ENCODE peak calls at places on chromosomes 6 and 20, in four cellular contexts. I is left lobe of liver; F is left colon; W is stimulated activated naive B cell treated with anti-CD40 and anti-IgM and Interleukin-4, amounts not matched to agents 10 μg/mL and 1 μg/mL and 100 μg/mL, for 72 hours. Z is an unnamed sample.

GRCh38 chr6:117270121-117270959 is 5.0 kb downstream of the VGLL2 start:
- DNase-seq in W (no peak), F (no peak), I (no peak), Z (peak)

GRCh38 chr6:132798820-132799538 is 542 bp upstream of the SLC18B1 start:
- DNase-seq in I (peak), W (peak), F (peak), Z (peak)

GRCh38 chr6:37919417-37920157 is 100.1 kb downstream of the ZFAND3 start:
- DNase-seq in I (no peak), F (no peak), W (no peak), Z (no peak)

GRCh38 chr6:144493035-144493910 is 208.1 kb downstream of the UTRN start:
- DNase-seq in F (no peak), W (no peak), I (peak), Z (no peak)

GRCh38 chr20:24523661-24524060 is 54.2 kb downstream of the SYNDIG1 start:
- DNase-seq in I (no peak), W (no peak), F (no peak), Z (no peak)

GRCh38 chr6:112439416-112439815 is 92.3 kb downstream of the RFPL4B start:
- DNase-seq in I (no peak), W (no peak), F (no peak), Z (no peak)

GRCh38 chr20:53708129-53708968 is 114.7 kb upstream of the ZNF217 start:
- DNase-seq in F (no peak), W (peak), I (no peak), Z (peak)

GRCh38 chr20:991850-992249 is 10.3 kb downstream of the RSPO4 start:
- DNase-seq in I (no peak), W (no peak), F (no peak), Z (no peak)

GRCh38 chr6:90295854-90296345 is 743 bp downstream of the BACH2 start:
- DNase-seq in I (peak), F (peak), W (peak), Z (peak)

GRCh38 chr6:136669299-136669699 is 119.1 kb upstream of the MAP7 start:
- DNase-seq in W (no peak), I (no peak), F (no peak), Z (no peak)

GRCh38 chr6:132209351-132209750 is 191.9 kb downstream of the MOXD1 start:
- DNase-seq in W (no peak), F (no peak), I (no peak), Z (no peak)

GRCh38 chr20:10987651-10988383 is 314.0 kb upstream of the JAG1 start:
- DNase-seq in W (no peak), I (no peak), F (no peak), Z (no peak)

GRCh38 chr6:40727272-40727671 is 140.1 kb upstream of the LRFN2 start:
- DNase-seq in I (no peak), F (no peak), W (no peak), Z (no peak)

GRCh38 chr6:145633981-145634627 is 101.2 kb downstream of the EPM2A start:
- DNase-seq in W (peak), F (peak), I (peak), Z (peak)

GRCh38 chr6:26322645-26323482 is 42.1 kb upstream of the BTN3A2 start:
- DNase-seq in W (no peak), F (peak), I (peak), Z (no peak)

GRCh38 chr6:5214570-5215052 is 46.1 kb downstream of the LYRM4 start:
- DNase-seq in F (no peak), W (peak), I (no peak), Z (no peak)

GRCh38 chr6:154499854-154500589 is 10.5 kb downstream of the CNKSR3 start:
- DNase-seq in W (no peak), F (no peak), I (no peak), Z (no peak)

GRCh38 chr20:58677808-58678207 is 14.8 kb upstream of the NPEPL1 start:
- DNase-seq in I (no peak), F (no peak), W (no peak), Z (no peak)

GRCh38 chr6:111522393-111523020 is 39.5 kb upstream of the REV3L start:
- DNase-seq in W (no peak), F (no peak), I (no peak), Z (no peak)

GRCh38 chr6:27059621-27060425 is 187.7 kb upstream of the PRSS16 start:
- DNase-seq in W (no peak), F (peak), I (no peak), Z (no peak)

GRCh38 chr6:155234167-155234566 is 29.6 kb upstream of the CLDN20 start:
- DNase-seq in F (no peak), W (no peak), I (no peak), Z (no peak)

GRCh38 chr6:150732765-150733539 is 132.6 kb upstream of the MTHFD1L start:
- DNase-seq in W (no peak), I (no peak), F (no peak), Z (no peak)

GRCh38 chr20:1711266-1711665 is 53.7 kb upstream of the SIRPG start:
- DNase-seq in I (no peak), F (no peak), W (no peak), Z (no peak)

GRCh38 chr6:35601331-35602132 is 87.2 kb downstream of the FKBP5 start:
- DNase-seq in F (peak), I (no peak), W (no peak), Z (no peak)

GRCh38 chr6:145968051-145968450 is 3.9 kb upstream of the SHPRH start:
- DNase-seq in F (no peak), I (no peak), W (no peak), Z (no peak)

GRCh38 chr6:108616544-108616943 is 55.8 kb downstream of the FOXO3 start:
- DNase-seq in F (no peak), W (no peak), I (no peak), Z (no peak)

GRCh38 chr6:169839898-169840631 is 88.6 kb downstream of the ERMARD start:
- DNase-seq in W (no peak), I (peak), F (no peak), Z (no peak)

GRCh38 chr6:152721956-152722355 is 24.3 kb downstream of the MYCT1 start:
- DNase-seq in F (no peak), I (no peak), W (no peak), Z (no peak)

GRCh38 chr6:37168809-37169457 is 1.0 kb upstream of the PIM1 start:
- DNase-seq in I (no peak), W (peak), F (no peak), Z (no peak)

GRCh38 chr20:3911956-3912355 is 22.8 kb downstream of the PANK2 start:
- DNase-seq in W (no peak), I (peak), F (peak), Z (no peak)

GRCh38 chr6:146985966-146986365 is 218.3 kb upstream of the STXBP5 start:
- DNase-seq in F (no peak), I (no peak), W (no peak), Z (no peak)

GRCh38 chr6:44631968-44632367 is 244.5 kb downstream of the CDC5L start:
- DNase-seq in F (no peak), I (no peak), W (no peak), Z (no peak)

GRCh38 chr6:148240463-148240845 is 102.2 kb upstream of the SASH1 start:
- DNase-seq in I (no peak), W (no peak), F (no peak), Z (no peak)

GRCh38 chr20:50415516-50416268 is 94.5 kb upstream of the PTPN1 start:
- DNase-seq in F (peak), W (no peak), I (peak), Z (no peak)

Z was measured in GM20000.